ENCODE peak calls at places on chromosomes 5 and 9, in ten cellular contexts. W is cardiac fibroblast, K is AG04449, D is breast epithelium, P is fibroblast of pulmonary artery, O is OCI-LY7, Y is gastrocnemius medialis, Q is esophagus squamous epithelium, U is neural progenitor cell, B is body of pancreas. V is an unnamed sample.

GRCh38 chr5:148090780-148091221 is 27.0 kb downstream of the SPINK5 start:
- DNase-seq in W (no peak), K (no peak), D (no peak), P (peak; percentile 1), O (no peak), Y (no peak), Q (no peak), U (no peak), B (no peak), V (no peak)

GRCh38 chr9:82466616-82467251 is 478.2 kb downstream of the SPATA31D1 start:
- DNase-seq in W (peak; percentile 7), K (no peak), D (no peak), P (peak; percentile 18), O (peak; percentile 4), Y (no peak), Q (no peak), U (peak; percentile 86), B (peak; percentile 16), V (peak; percentile 77)

GRCh38 chr5:79488775-79489174 is 25.2 kb downstream of the HOMER1 start:
- DNase-seq in W (peak; percentile 39), K (no peak), D (no peak), P (peak; percentile 51), O (no peak), Y (no peak), Q (no peak), U (no peak), B (no peak), V (peak; percentile 78)

GRCh38 chr5:148805323-148806290 is 20.8 kb upstream of the ADRB2 start:
- DNase-seq in W (no peak), K (no peak), D (no peak), P (peak; percentile 44), O (peak; percentile 40), Y (peak; percentile 10), Q (no peak), U (no peak), B (no peak), V (peak; percentile 24)

GRCh38 chr9:23555849-23556248 is 270.2 kb downstream of the ELAVL2 start:
- DNase-seq in W (no peak), K (no peak), D (no peak), P (no peak), O (no peak), Y (no peak), Q (no peak), U (peak; percentile 50), B (no peak), V (no peak)

GRCh38 chr5:113233606-113234005 is 201.2 kb downstream of the TSSK1B start:
- DNase-seq in W (no peak), K (no peak), D (no peak), P (no peak), O (no peak), Y (no peak), Q (no peak), U (no peak), B (no peak), V (no peak)

GRCh38 chr5:36948041-36948440 is 71.5 kb downstream of the NIPBL start:
- DNase-seq in W (peak; percentile 36), K (no peak), D (no peak), P (peak; percentile 35), O (no peak), Y (no peak), Q (no peak), U (no peak), B (no peak), V (peak; percentile 43)

GRCh38 chr9:79617395-79617794 is 45.6 kb downstream of the TLE4 start:
- DNase-seq in W (peak; percentile 84), K (no peak), D (peak; percentile 74), P (peak; percentile 80), O (no peak), Y (no peak), Q (no peak), U (no peak), B (peak; percentile 55), V (peak; percentile 73)

GRCh38 chr5:134177197-134178171 is 734 bp upstream of the SKP1 start:
- DNase-seq in W (peak; percentile 85), K (no peak), D (peak; percentile 63), P (peak; percentile 82), O (peak; percentile 85), Y (peak; percentile 68), Q (peak; percentile 28), U (peak; percentile 88), B (peak; percentile 66), V (peak; percentile 85)

GRCh38 chr9:4604678-4605095 is 57.4 kb upstream of the PLPP6 start:
- DNase-seq in W (peak; percentile 69), K (no peak), D (peak; percentile 48), P (peak; percentile 73), O (peak; percentile 76), Y (peak; percentile 17), Q (no peak), U (peak; percentile 78), B (peak; percentile 86), V (peak; percentile 80)

GRCh38 chr9:114680266-114681011 is 1.6 kb downstream of the TEX48 start:
- DNase-seq in W (no peak), K (no peak), D (no peak), P (no peak), O (no peak), Y (no peak), Q (no peak), U (no peak), B (no peak), V (peak; percentile 21)

GRCh38 chr5:179293276-179293675 is 52.0 kb downstream of the ADAMTS2 start:
- DNase-seq in W (peak; percentile 45), K (no peak), D (no peak), P (no peak), O (no peak), Y (peak; percentile 50), Q (no peak), U (peak; percentile 32), B (no peak), V (no peak)

GRCh38 chr9:91040371-91041215 is 239.0 kb downstream of the SYK start:
- DNase-seq in W (no peak), K (no peak), D (no peak), P (no peak), O (no peak), Y (no peak), Q (no peak), U (no peak), B (no peak), V (no peak)

DNA sequence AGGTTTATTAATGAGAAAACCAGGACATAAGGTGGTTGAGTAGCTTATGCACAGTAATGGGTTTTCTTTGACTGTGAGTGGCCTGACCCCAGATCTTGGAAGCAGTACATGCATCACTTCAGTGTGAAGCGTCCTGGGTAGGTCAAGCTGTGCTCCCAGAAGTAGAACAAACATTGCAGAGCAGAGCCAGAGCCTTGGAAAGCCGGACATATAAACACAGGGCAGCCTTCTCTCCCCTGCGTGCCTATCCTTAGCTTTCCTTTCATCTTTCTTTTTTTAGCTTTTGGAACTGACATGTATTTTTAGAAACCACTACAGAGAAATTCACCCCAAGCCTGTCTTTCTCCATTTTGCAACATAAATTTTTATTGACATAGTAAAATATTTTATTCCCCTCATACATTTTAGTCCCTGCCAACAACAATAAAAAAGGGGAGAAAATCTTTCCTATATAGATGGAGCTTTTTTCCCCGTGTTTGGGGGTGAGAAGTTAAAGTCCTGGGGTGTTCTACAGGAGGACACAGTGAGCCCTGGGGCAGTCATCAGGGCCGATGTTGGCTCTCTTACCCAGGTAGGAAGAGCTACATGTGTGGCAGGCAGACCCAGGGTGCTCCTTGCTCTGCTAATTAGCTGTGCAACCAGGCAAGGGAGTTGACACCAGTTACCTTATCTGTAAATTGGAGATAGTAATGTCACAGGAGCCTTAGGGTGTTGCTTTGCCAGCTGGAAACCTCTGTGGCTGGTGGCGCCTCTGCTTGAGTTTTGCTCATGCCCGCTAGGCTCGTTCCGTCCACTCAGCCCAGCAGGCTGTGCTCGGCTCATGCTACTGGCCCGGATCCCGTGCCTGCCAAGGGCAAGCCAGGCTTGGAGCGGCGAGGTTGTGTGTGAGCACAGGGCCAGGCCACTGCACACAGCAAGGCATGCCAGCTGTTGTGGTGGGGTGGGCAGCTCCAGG is 389.6 kb downstream of the KDM4C start:
- DNase-seq in W (no peak), K (no peak), D (no peak), P (no peak), O (no peak), Y (peak; percentile 82), Q (no peak), U (no peak), B (peak; percentile 13), V (peak; percentile 11)
- H3K4me3 ChIP-seq in W (no peak overlapping the region), K (no peak overlapping the region), D (no peak overlapping the region), P (no peak overlapping the region), O (no peak overlapping the region), Y (no peak overlapping the region), Q (no peak overlapping the region), U (no peak overlapping the region), B (no peak overlapping the region), V (no peak overlapping the region)

DNA sequence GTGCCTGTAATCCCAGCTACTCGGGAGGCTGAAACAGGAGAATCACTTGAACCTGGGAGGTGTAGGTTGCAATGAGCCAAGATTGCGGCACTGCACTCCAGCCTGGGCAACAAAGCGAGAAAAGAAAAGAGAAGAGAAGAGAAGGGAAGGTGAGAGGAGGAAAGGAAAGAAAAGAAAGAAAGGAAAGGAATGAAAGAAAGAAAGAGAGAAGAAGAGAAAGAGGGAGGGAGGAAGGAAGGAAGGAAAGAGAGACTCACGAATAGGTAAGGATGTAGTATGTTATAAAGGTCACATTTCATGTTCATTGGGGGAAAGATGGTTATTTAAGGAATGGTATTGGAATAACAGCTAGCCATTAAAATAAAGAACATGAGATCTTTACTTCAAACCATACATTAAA is 10.4 kb upstream of the ANP32B start:
- DNase-seq in W (no peak), K (no peak), D (no peak), P (no peak), O (no peak), Y (no peak), Q (no peak), U (no peak), B (no peak), V (no peak)
- H3K4me3 ChIP-seq in W (no peak overlapping the region), K (no peak overlapping the region), D (no peak overlapping the region), P (no peak overlapping the region), O (no peak overlapping the region), Y (no peak overlapping the region), Q (no peak overlapping the region), U (no peak overlapping the region), B (no peak overlapping the region), V (no peak overlapping the region)

DNA sequence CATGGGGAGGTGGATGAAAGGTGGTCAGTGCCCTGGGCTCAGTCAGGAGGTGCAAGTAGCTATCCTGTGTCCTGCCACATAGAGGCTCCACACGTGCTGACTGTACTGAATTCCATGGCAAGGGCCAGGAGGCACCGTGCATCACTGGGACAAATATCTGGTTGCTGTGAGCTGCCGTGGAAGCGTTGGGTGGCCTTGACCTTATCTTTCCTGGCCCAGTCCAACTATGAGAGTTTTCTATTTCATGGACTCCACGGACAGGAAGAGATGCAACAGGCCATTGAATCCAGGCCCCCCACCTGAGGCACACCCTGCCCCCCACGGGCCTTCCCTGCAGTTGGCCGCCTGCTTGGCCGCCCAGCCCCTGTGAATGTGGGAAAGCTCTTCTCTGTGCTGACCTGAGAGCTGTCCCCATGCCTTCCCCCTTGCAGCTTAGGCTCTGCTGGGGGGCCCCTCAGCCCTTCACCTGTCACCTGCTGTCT is 1.7 kb downstream of the GRHPR start:
- DNase-seq in W (no peak), K (no peak), D (no peak), P (no peak), O (no peak), Y (no peak), Q (no peak), U (no peak), B (no peak), V (no peak)
- H3K4me3 ChIP-seq in W (peak overlapping the region; percentile 13), K (peak overlapping the region; percentile 23), D (no peak overlapping the region), P (peak overlapping the region; percentile 94), O (peak overlapping the region; percentile 82), Y (peak overlapping the region; percentile 80), Q (peak overlapping the region; percentile 60), U (peak overlapping the region; percentile 97), B (no peak overlapping the region), V (peak overlapping the region; percentile 96)

DNA sequence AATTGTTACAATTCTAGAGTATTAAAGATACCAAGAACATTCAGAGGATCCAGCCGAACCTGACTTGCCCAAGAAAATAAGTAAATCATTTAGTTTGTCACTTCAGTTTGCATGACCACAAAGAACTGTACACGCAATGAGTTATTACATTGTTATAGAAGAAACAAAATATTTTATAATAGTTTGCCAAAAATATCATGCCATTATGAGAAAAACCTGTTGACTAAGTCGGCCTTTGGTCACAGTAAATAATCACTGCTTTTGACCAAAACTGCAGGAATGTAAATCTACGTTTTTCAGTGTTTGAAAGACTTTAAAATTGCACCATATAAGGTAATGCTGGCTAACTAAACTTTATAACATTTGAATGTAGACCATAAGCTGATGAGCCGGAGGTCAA is 27.9 kb downstream of the TRIO start:
- DNase-seq in W (no peak), K (no peak), D (no peak), P (no peak), O (no peak), Y (no peak), Q (no peak), U (no peak), B (no peak), V (peak; percentile 39)
- H3K4me3 ChIP-seq in W (no peak overlapping the region), K (no peak overlapping the region), D (no peak overlapping the region), P (no peak overlapping the region), O (peak overlapping the region; percentile 55), Y (no peak overlapping the region), Q (no peak overlapping the region), U (no peak overlapping the region), B (no peak overlapping the region), V (no peak overlapping the region)

V was measured in fibroblast of the aortic adventitia.